ENCODE peak calls at places on chromosomes 7 and 10, in four cellular contexts. V is T-helper 2 cell, M is iPS DF 19.7, O is IMR-90. Y is an unnamed sample.

GRCh38 chr7:111126987-111127386 is 36.1 kb downstream of the LRRN3 start:
- DNase-seq in V (no peak), O (peak; percentile 31), M (no peak), Y (no peak)

GRCh38 chr7:32586291-32587221 is 91.3 kb downstream of the AVL9 start:
- DNase-seq in O (peak; percentile 96), V (no peak), M (no peak), Y (no peak)

GRCh38 chr10:132368881-132369635 is 27.9 kb upstream of the PWWP2B start:
- DNase-seq in M (no peak), V (no peak), O (peak; percentile 69), Y (no peak)

GRCh38 chr10:72013202-72013945 is 49.2 kb downstream of the CHST3 start:
- DNase-seq in M (no peak), V (no peak), O (no peak), Y (no peak)

GRCh38 chr7:116708248-116708647 is 36.3 kb downstream of the MET start:
- DNase-seq in M (no peak), V (no peak), O (no peak), Y (no peak)

GRCh38 chr10:111077715-111078504 is 1.1 kb downstream of the ADRA2A start:
- DNase-seq in M (no peak), V (no peak), O (no peak), Y (no peak)

GRCh38 chr10:103382769-103383168 is 13.5 kb downstream of the ATP5MK start:
- DNase-seq in O (no peak), M (no peak), V (no peak), Y (no peak)

GRCh38 chr10:80132299-80133139 is at the start of gene PLAC9:
- DNase-seq in M (no peak), V (no peak), O (peak; percentile 20), Y (no peak)

GRCh38 chr7:3399858-3400257 is 98.8 kb downstream of the SDK1 start:
- DNase-seq in O (peak; percentile 5), V (no peak), M (peak; percentile 89), Y (peak; percentile 2)

GRCh38 chr7:35374858-35375257 is 121.0 kb upstream of the TBX20 start:
- DNase-seq in O (no peak), M (no peak), V (no peak), Y (no peak)